ENCODE peak calls at places on chromosome X, in ten cellular contexts. M is H9; E is aorta; F is CD8-positive, alpha-beta T cell; S is left lung; P is LoVo; T is activated CD4-positive, alpha-beta T cell treated with anti-CD3 and anti-CD28 coated beads for 1 hour; I is CD14-positive monocyte; V is activated T-cell treated with anti-CD3 and anti-CD28 coated beads, Interleukin-2, amount 50 U/mL, for 1 hour; A is cardiac fibroblast. Z is an unnamed sample.

GRCh38 chrX:43813898-43814297 is 68.4 kb downstream of the MAOB start:
- DNase-seq in M (peak; percentile 35), E (no peak), F (no peak), S (no peak), P (no peak), T (no peak), I (no peak), V (no peak), A (peak; percentile 11), Z (no peak)

GRCh38 chrX:68396953-68397352 is 36.3 kb downstream of the OPHN1 start:
- DNase-seq in M (no peak), E (no peak), F (no peak), S (no peak), P (no peak), T (no peak), I (no peak), V (no peak), A (no peak), Z (no peak)

GRCh38 chrX:7574325-7574724 is 268.6 kb upstream of the VCX start:
- DNase-seq in M (no peak), E (no peak), F (no peak), S (no peak), P (peak; percentile 11), T (no peak), I (no peak), V (no peak), A (peak; percentile 13), Z (no peak)

GRCh38 chrX:135463937-135464336 is 42.2 kb downstream of the SMIM10L2A start:
- DNase-seq in M (no peak), E (no peak), F (no peak), S (no peak), P (no peak), T (no peak), I (no peak), V (no peak), A (peak; percentile 7), Z (no peak)

GRCh38 chrX:145843196-145843595 is 25.6 kb downstream of the SLITRK2 start:
- DNase-seq in M (no peak), E (no peak), F (no peak), S (no peak), P (no peak), T (no peak), I (no peak), V (no peak), A (no peak), Z (no peak)

GRCh38 chrX:14529288-14529989 is at the start of gene GLRA2:
- DNase-seq in M (peak; percentile 49), E (no peak), F (no peak), S (no peak), P (peak; percentile 15), T (no peak), I (no peak), V (no peak), A (peak; percentile 20), Z (no peak)

GRCh38 chrX:72685018-72685417 is 29.1 kb downstream of the PHKA1 start:
- DNase-seq in M (no peak), E (no peak), F (no peak), S (no peak), P (no peak), T (no peak), I (no peak), V (no peak), A (no peak), Z (no peak)

GRCh38 chrX:73581002-73581628 is 18.1 kb downstream of the CHIC1 start:
- DNase-seq in M (no peak), E (no peak), F (no peak), S (no peak), P (peak; percentile 65), T (no peak), I (no peak), V (no peak), A (no peak), Z (no peak)

GRCh38 chrX:153610834-153611209 is 11.9 kb upstream of the CCNQ start:
- DNase-seq in M (no peak), E (peak; percentile 71), F (no peak), S (no peak), P (no peak), T (no peak), I (no peak), V (no peak), A (no peak), Z (no peak)